ENCODE peak calls at places on chromosomes 4 and X, in five cellular contexts. One of them, this sample, is unnamed.

GRCh38 chr4:143202824-143203223 is 18.1 kb downstream of the USP38 start:
- DNase-seq in Calu3: no peak
- DNase-seq in bronchial epithelial cell: peak; percentile 36
- DNase-seq in T-helper 17 cell: no peak
- DNase-seq in NCI-H345: no peak
- DNase-seq in this sample: no peak

GRCh38 chrX:140664939-140665338 is 44.6 kb upstream of the LINC00632 start:
- DNase-seq in Calu3: no peak
- DNase-seq in bronchial epithelial cell: peak; percentile 34
- DNase-seq in NCI-H345: no peak
- DNase-seq in T-helper 17 cell: no peak
- DNase-seq in this sample: no peak

GRCh38 chr4:149605601-149606378 is 209.9 kb downstream of the IQCM start:
- DNase-seq in bronchial epithelial cell: peak; percentile 84
- DNase-seq in Calu3: no peak
- DNase-seq in T-helper 17 cell: no peak
- DNase-seq in NCI-H345: no peak
- DNase-seq in this sample: no peak

GRCh38 chrX:45758738-45759397 is 558.2 kb upstream of the DIPK2B start:
- DNase-seq in NCI-H345: no peak
- DNase-seq in Calu3: no peak
- DNase-seq in T-helper 17 cell: no peak
- DNase-seq in bronchial epithelial cell: peak; percentile 62
- DNase-seq in this sample: no peak

GRCh38 chr4:19748470-19748869 is 503.2 kb upstream of the SLIT2 start:
- DNase-seq in NCI-H345: no peak
- DNase-seq in T-helper 17 cell: no peak
- DNase-seq in Calu3: no peak
- DNase-seq in bronchial epithelial cell: peak; percentile 45
- DNase-seq in this sample: no peak

GRCh38 chr4:165198329-165198728 is 9.0 kb upstream of the KLHL2 start:
- DNase-seq in Calu3: no peak
- DNase-seq in NCI-H345: no peak
- DNase-seq in T-helper 17 cell: no peak
- DNase-seq in bronchial epithelial cell: peak; percentile 53
- DNase-seq in this sample: no peak

GRCh38 chrX:2487366-2487765 is 13.4 kb downstream of the DHRSX start:
- DNase-seq in T-helper 17 cell: no peak
- DNase-seq in Calu3: no peak
- DNase-seq in bronchial epithelial cell: no peak
- DNase-seq in NCI-H345: no peak
- DNase-seq in this sample: no peak

GRCh38 chr4:5611656-5612187 is 96.6 kb downstream of the EVC2 start:
- DNase-seq in NCI-H345: no peak
- DNase-seq in T-helper 17 cell: no peak
- DNase-seq in bronchial epithelial cell: no peak
- DNase-seq in Calu3: no peak
- DNase-seq in this sample: no peak

GRCh38 chr4:70240192-70240591 is 2.2 kb upstream of the CSN3 start:
- DNase-seq in NCI-H345: no peak
- DNase-seq in T-helper 17 cell: no peak
- DNase-seq in bronchial epithelial cell: no peak
- DNase-seq in Calu3: no peak
- DNase-seq in this sample: no peak

This sample was measured in effector memory CD4-positive, alpha-beta T cell.